ENCODE peak calls at places on chromosomes 3 and 15, in eight cellular contexts. One of them, this sample, is unnamed.

GRCh38 chr3:120139140-120139539 is 44.9 kb upstream of the GSK3B start:
- DNase-seq in AG10803: no peak
- DNase-seq in AG04449: no peak
- DNase-seq in GM23338: no peak
- DNase-seq in uterus: no peak
- DNase-seq in testis: no peak
- DNase-seq in stomach: no peak
- DNase-seq in CD8-positive, alpha-beta T cell: no peak
- DNase-seq in this sample: no peak

GRCh38 chr15:40445411-40446055 is 4.8 kb downstream of the BAHD1 start:
- DNase-seq in GM23338: peak; percentile 42
- DNase-seq in uterus: no peak
- DNase-seq in stomach: no peak
- DNase-seq in AG04449: peak; percentile 47
- DNase-seq in testis: no peak
- DNase-seq in CD8-positive, alpha-beta T cell: no peak
- DNase-seq in AG10803: peak; percentile 53
- DNase-seq in this sample: peak; percentile 91

GRCh38 chr3:114380233-114380645 is 86.4 kb downstream of the TIGIT start:
- DNase-seq in AG10803: peak; percentile 94
- DNase-seq in stomach: peak; percentile 29
- DNase-seq in GM23338: no peak
- DNase-seq in CD8-positive, alpha-beta T cell: no peak
- DNase-seq in uterus: peak; percentile 61
- DNase-seq in testis: peak; percentile 91
- DNase-seq in AG04449: peak; percentile 58
- DNase-seq in this sample: peak; percentile 93

GRCh38 chr3:169041677-169042171 is 621.8 kb downstream of the MECOM start:
- DNase-seq in CD8-positive, alpha-beta T cell: no peak
- DNase-seq in testis: no peak
- DNase-seq in uterus: no peak
- DNase-seq in AG10803: peak; percentile 76
- DNase-seq in stomach: no peak
- DNase-seq in AG04449: no peak
- DNase-seq in GM23338: peak; percentile 15
- DNase-seq in this sample: peak; percentile 75

GRCh38 chr15:36428102-36428845 is 151.2 kb upstream of the CDIN1 start:
- DNase-seq in testis: no peak
- DNase-seq in CD8-positive, alpha-beta T cell: no peak
- DNase-seq in GM23338: no peak
- DNase-seq in uterus: no peak
- DNase-seq in AG04449: peak; percentile 99
- DNase-seq in stomach: no peak
- DNase-seq in AG10803: peak; percentile 99
- DNase-seq in this sample: peak; percentile 98

GRCh38 chr3:196804775-196805174 is 62.9 kb upstream of the SENP5 start:
- DNase-seq in uterus: no peak
- DNase-seq in stomach: no peak
- DNase-seq in AG10803: no peak
- DNase-seq in AG04449: no peak
- DNase-seq in CD8-positive, alpha-beta T cell: no peak
- DNase-seq in GM23338: no peak
- DNase-seq in testis: no peak
- DNase-seq in this sample: no peak

GRCh38 chr3:11717301-11717700 is 73.6 kb upstream of the VGLL4 start:
- DNase-seq in CD8-positive, alpha-beta T cell: no peak
- DNase-seq in GM23338: no peak
- DNase-seq in AG10803: peak; percentile 73
- DNase-seq in uterus: no peak
- DNase-seq in stomach: no peak
- DNase-seq in AG04449: no peak
- DNase-seq in testis: no peak
- DNase-seq in this sample: no peak

GRCh38 chr3:73024836-73025235 is 28.2 kb downstream of the PPP4R2 start:
- DNase-seq in CD8-positive, alpha-beta T cell: no peak
- DNase-seq in uterus: no peak
- DNase-seq in AG10803: no peak
- DNase-seq in stomach: no peak
- DNase-seq in testis: no peak
- DNase-seq in GM23338: peak; percentile 63
- DNase-seq in AG04449: no peak
- DNase-seq in this sample: no peak

GRCh38 chr3:192907784-192908183 is 9.9 kb downstream of the MB21D2 start:
- DNase-seq in stomach: no peak
- DNase-seq in testis: no peak
- DNase-seq in AG04449: no peak
- DNase-seq in uterus: no peak
- DNase-seq in AG10803: no peak
- DNase-seq in GM23338: no peak
- DNase-seq in CD8-positive, alpha-beta T cell: no peak
- DNase-seq in this sample: no peak

GRCh38 chr3:156150434-156151066 is 30.2 kb downstream of the KCNAB1 start:
- DNase-seq in stomach: peak; percentile 54
- DNase-seq in AG10803: peak; percentile 76
- DNase-seq in uterus: peak; percentile 73
- DNase-seq in AG04449: peak; percentile 16
- DNase-seq in CD8-positive, alpha-beta T cell: peak; percentile 31
- DNase-seq in testis: peak; percentile 71
- DNase-seq in GM23338: peak; percentile 80
- DNase-seq in this sample: peak; percentile 64

GRCh38 chr3:148598619-148599018 is 99.1 kb upstream of the AGTR1 start:
- DNase-seq in GM23338: no peak
- DNase-seq in stomach: no peak
- DNase-seq in CD8-positive, alpha-beta T cell: no peak
- DNase-seq in AG04449: no peak
- DNase-seq in uterus: no peak
- DNase-seq in AG10803: no peak
- DNase-seq in testis: no peak
- DNase-seq in this sample: no peak

GRCh38 chr15:72902245-72902928 is 118.8 kb upstream of the ADPGK start:
- DNase-seq in uterus: no peak
- DNase-seq in AG10803: peak; percentile 88
- DNase-seq in AG04449: no peak
- DNase-seq in testis: peak; percentile 78
- DNase-seq in GM23338: no peak
- DNase-seq in stomach: peak; percentile 32
- DNase-seq in CD8-positive, alpha-beta T cell: no peak
- DNase-seq in this sample: peak; percentile 63

GRCh38 chr3:79954756-79955155 is 187.0 kb upstream of the ROBO1 start:
- DNase-seq in AG10803: no peak
- DNase-seq in AG04449: no peak
- DNase-seq in GM23338: no peak
- DNase-seq in testis: no peak
- DNase-seq in stomach: no peak
- DNase-seq in CD8-positive, alpha-beta T cell: no peak
- DNase-seq in uterus: no peak
- DNase-seq in this sample: no peak

GRCh38 chr3:15520185-15520584 is 1.3 kb downstream of the COLQ start:
- DNase-seq in uterus: no peak
- DNase-seq in CD8-positive, alpha-beta T cell: peak; percentile 21
- DNase-seq in AG10803: no peak
- DNase-seq in stomach: no peak
- DNase-seq in AG04449: no peak
- DNase-seq in GM23338: no peak
- DNase-seq in testis: no peak
- DNase-seq in this sample: no peak

GRCh38 chr3:104279617-104280016 is 1087.1 kb upstream of the ALCAM start:
- DNase-seq in CD8-positive, alpha-beta T cell: no peak
- DNase-seq in GM23338: no peak
- DNase-seq in AG04449: peak; percentile 28
- DNase-seq in testis: no peak
- DNase-seq in AG10803: peak; percentile 40
- DNase-seq in stomach: no peak
- DNase-seq in uterus: no peak
- DNase-seq in this sample: peak; percentile 62

GRCh38 chr3:100992086-100993033 is 861 bp downstream of the ABI3BP start:
- DNase-seq in GM23338: no peak
- DNase-seq in uterus: no peak
- DNase-seq in AG04449: no peak
- DNase-seq in stomach: no peak
- DNase-seq in CD8-positive, alpha-beta T cell: no peak
- DNase-seq in AG10803: peak; percentile 62
- DNase-seq in testis: no peak
- DNase-seq in this sample: peak; percentile 65

GRCh38 chr3:13539285-13539625 is 9.7 kb upstream of the FBLN2 start:
- DNase-seq in GM23338: no peak
- DNase-seq in testis: no peak
- DNase-seq in uterus: no peak
- DNase-seq in CD8-positive, alpha-beta T cell: no peak
- DNase-seq in AG10803: peak; percentile 90
- DNase-seq in AG04449: no peak
- DNase-seq in stomach: no peak
- DNase-seq in this sample: peak; percentile 76

GRCh38 chr15:34106423-34106822 is 4.5 kb downstream of the PGBD4 start:
- DNase-seq in AG10803: no peak
- DNase-seq in uterus: no peak
- DNase-seq in AG04449: no peak
- DNase-seq in CD8-positive, alpha-beta T cell: no peak
- DNase-seq in stomach: no peak
- DNase-seq in testis: no peak
- DNase-seq in GM23338: no peak
- DNase-seq in this sample: no peak

GRCh38 chr3:57582470-57583168 is 14.5 kb downstream of the ARF4 start:
- DNase-seq in CD8-positive, alpha-beta T cell: no peak
- DNase-seq in testis: no peak
- DNase-seq in uterus: no peak
- DNase-seq in AG10803: no peak
- DNase-seq in GM23338: peak; percentile 31
- DNase-seq in stomach: no peak
- DNase-seq in AG04449: no peak
- DNase-seq in this sample: no peak

GRCh38 chr15:56913241-56913640 is 5.2 kb upstream of the TCF12 start:
- DNase-seq in AG04449: no peak
- DNase-seq in GM23338: no peak
- DNase-seq in uterus: no peak
- DNase-seq in stomach: no peak
- DNase-seq in AG10803: peak; percentile 27
- DNase-seq in CD8-positive, alpha-beta T cell: no peak
- DNase-seq in testis: no peak
- DNase-seq in this sample: no peak

DNA sequence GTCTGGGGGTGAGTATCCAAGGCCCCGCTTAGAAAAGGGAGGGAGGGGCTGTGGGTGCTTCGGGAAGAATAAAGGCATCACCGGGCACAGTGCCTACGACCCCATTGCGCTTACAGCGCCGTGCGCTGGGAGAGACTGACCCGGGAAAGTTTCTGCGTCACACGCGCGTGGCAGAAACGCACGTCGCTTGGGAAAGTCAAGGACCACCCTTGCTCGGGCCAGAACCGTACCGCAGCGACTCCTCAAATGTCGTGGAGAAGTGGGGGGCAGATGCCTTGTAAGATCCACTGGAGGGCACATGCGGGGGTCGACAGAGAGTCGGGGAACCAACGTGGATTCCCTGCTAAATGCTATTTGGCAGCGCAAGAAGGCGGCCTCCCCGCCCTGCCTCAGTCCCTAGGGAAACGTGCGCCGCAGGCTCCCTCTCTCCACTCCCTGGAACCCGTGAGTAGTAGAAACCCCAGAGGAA is 2.4 kb downstream of the ADAMTS9 start:
- DNase-seq in testis: peak; percentile 41
- DNase-seq in AG04449: no peak
- DNase-seq in CD8-positive, alpha-beta T cell: no peak
- DNase-seq in AG10803: peak; percentile 50
- DNase-seq in uterus: peak; percentile 71
- DNase-seq in stomach: no peak
- DNase-seq in GM23338: no peak
- DNase-seq in this sample: peak; percentile 87
- H3K4me3 ChIP-seq in testis: peak overlapping the region; percentile 68
- H3K4me3 ChIP-seq in AG04449: peak overlapping the region; percentile 65
- H3K4me3 ChIP-seq in CD8-positive, alpha-beta T cell: no peak overlapping the region
- H3K4me3 ChIP-seq in AG10803: peak overlapping the region; percentile 83
- H3K4me3 ChIP-seq in uterus: peak overlapping the region; percentile 68
- H3K4me3 ChIP-seq in stomach: peak overlapping the region; percentile 66
- H3K4me3 ChIP-seq in GM23338: peak overlapping the region; percentile 80
- H3K4me3 ChIP-seq in this sample: peak overlapping the region; percentile 77

GRCh38 chr3:173529062-173529711 is 131.6 kb downstream of the NLGN1 start:
- DNase-seq in stomach: no peak
- DNase-seq in CD8-positive, alpha-beta T cell: no peak
- DNase-seq in testis: peak; percentile 20
- DNase-seq in AG04449: no peak
- DNase-seq in AG10803: peak; percentile 11
- DNase-seq in uterus: no peak
- DNase-seq in GM23338: peak; percentile 82
- DNase-seq in this sample: peak; percentile 3
- TF ChIP-seq CTCF in stomach: peak; percentile 27
- TF ChIP-seq CTCF in CD8-positive, alpha-beta T cell: no peak
- TF ChIP-seq CTCF in testis: no peak
- TF ChIP-seq CTCF in AG04449: peak; percentile 22
- TF ChIP-seq CTCF in AG10803: peak; percentile 46
- TF ChIP-seq CTCF in uterus: no peak
- TF ChIP-seq CTCF in GM23338: peak; percentile 95
- TF ChIP-seq CTCF in this sample: peak; percentile 31

GRCh38 chr15:66496951-66497501 is 536 bp downstream of the SNAPC5 start:
- DNase-seq in stomach: no peak
- DNase-seq in AG10803: no peak
- DNase-seq in AG04449: no peak
- DNase-seq in GM23338: no peak
- DNase-seq in testis: no peak
- DNase-seq in uterus: peak; percentile 13
- DNase-seq in CD8-positive, alpha-beta T cell: no peak
- DNase-seq in this sample: no peak

GRCh38 chr15:66502491-66502890 is 2.2 kb downstream of the RPL4 start:
- DNase-seq in GM23338: no peak
- DNase-seq in AG04449: no peak
- DNase-seq in stomach: no peak
- DNase-seq in AG10803: no peak
- DNase-seq in CD8-positive, alpha-beta T cell: no peak
- DNase-seq in testis: peak; percentile 10
- DNase-seq in uterus: no peak
- DNase-seq in this sample: no peak

GRCh38 chr15:66497502-66498455 is at the start of gene SNAPC5:
- DNase-seq in GM23338: peak; percentile 98
- DNase-seq in stomach: peak; percentile 99
- DNase-seq in testis: peak; percentile 98
- DNase-seq in uterus: peak; percentile 94
- DNase-seq in AG04449: no peak
- DNase-seq in CD8-positive, alpha-beta T cell: peak; percentile 98
- DNase-seq in AG10803: peak; percentile 91
- DNase-seq in this sample: peak; percentile 95

GRCh38 chr15:66494262-66494661 is 3.3 kb downstream of the SNAPC5 start:
- DNase-seq in CD8-positive, alpha-beta T cell: no peak
- DNase-seq in testis: no peak
- DNase-seq in AG04449: no peak
- DNase-seq in stomach: no peak
- DNase-seq in AG10803: no peak
- DNase-seq in uterus: no peak
- DNase-seq in GM23338: no peak
- DNase-seq in this sample: no peak

GRCh38 chr15:66498501-66499386 is 1.2 kb upstream of the SNAPC5 start:
- DNase-seq in CD8-positive, alpha-beta T cell: no peak
- DNase-seq in stomach: no peak
- DNase-seq in testis: peak; percentile 8
- DNase-seq in uterus: no peak
- DNase-seq in AG04449: no peak
- DNase-seq in AG10803: peak; percentile 53
- DNase-seq in GM23338: peak; percentile 57
- DNase-seq in this sample: peak; percentile 55
- H3K4me3 ChIP-seq in CD8-positive, alpha-beta T cell: no peak overlapping the region
- H3K4me3 ChIP-seq in stomach: no peak overlapping the region
- H3K4me3 ChIP-seq in testis: no peak overlapping the region
- H3K4me3 ChIP-seq in uterus: no peak overlapping the region
- H3K4me3 ChIP-seq in AG04449: no peak overlapping the region
- H3K4me3 ChIP-seq in AG10803: no peak overlapping the region
- H3K4me3 ChIP-seq in GM23338: no peak overlapping the region
- H3K4me3 ChIP-seq in this sample: no peak overlapping the region

GRCh38 chr3:54445630-54446029 is 323.3 kb downstream of the CACNA2D3 start:
- DNase-seq in uterus: no peak
- DNase-seq in testis: no peak
- DNase-seq in AG04449: no peak
- DNase-seq in CD8-positive, alpha-beta T cell: no peak
- DNase-seq in GM23338: no peak
- DNase-seq in AG10803: no peak
- DNase-seq in stomach: no peak
- DNase-seq in this sample: no peak
- TF ChIP-seq CTCF in uterus: no peak
- TF ChIP-seq CTCF in testis: no peak
- TF ChIP-seq CTCF in AG04449: no peak
- TF ChIP-seq CTCF in CD8-positive, alpha-beta T cell: no peak
- TF ChIP-seq CTCF in GM23338: no peak
- TF ChIP-seq CTCF in AG10803: no peak
- TF ChIP-seq CTCF in stomach: no peak
- TF ChIP-seq CTCF in this sample: no peak

This sample was measured in fibroblast of villous mesenchyme.